ENCODE peak calls at places on chromosome 16, in ten cellular contexts. One of them, this sample, is unnamed.

GRCh38 chr16:7137560-7138330 is 194.9 kb upstream of the RBFOX1 start:
- DNase-seq in EL: no peak
- DNase-seq in pulmonary artery endothelial cell: no peak
- DNase-seq in activated naive CD4-positive, alpha-beta T cell treated with Interleukin-2 at 50 U/mL for 16 hours: no peak
- DNase-seq in NCI-H2029: peak; percentile 54
- DNase-seq in NCI-H1105 treated with DMSO at 0.1 percent for 48 hours: no peak
- DNase-seq in T-helper 1 cell: no peak
- DNase-seq in psoas muscle: no peak
- DNase-seq in hippocampal formation: no peak
- DNase-seq in iPS DF 19.7: no peak
- DNase-seq in this sample: no peak

GRCh38 chr16:84503751-84504395 is 586 bp downstream of the MEAK7 start:
- DNase-seq in EL: peak; percentile 71
- DNase-seq in NCI-H2029: no peak
- DNase-seq in iPS DF 19.7: no peak
- DNase-seq in pulmonary artery endothelial cell: no peak
- DNase-seq in activated naive CD4-positive, alpha-beta T cell treated with Interleukin-2 at 50 U/mL for 16 hours: no peak
- DNase-seq in hippocampal formation: no peak
- DNase-seq in psoas muscle: no peak
- DNase-seq in NCI-H1105 treated with DMSO at 0.1 percent for 48 hours: no peak
- DNase-seq in T-helper 1 cell: no peak
- DNase-seq in this sample: no peak

GRCh38 chr16:30651124-30652004 is 604 bp downstream of the PRR14 start:
- DNase-seq in NCI-H2029: peak; percentile 33
- DNase-seq in pulmonary artery endothelial cell: no peak
- DNase-seq in iPS DF 19.7: no peak
- DNase-seq in NCI-H1105 treated with DMSO at 0.1 percent for 48 hours: peak; percentile 36
- DNase-seq in EL: peak; percentile 69
- DNase-seq in psoas muscle: peak; percentile 71
- DNase-seq in hippocampal formation: peak; percentile 43
- DNase-seq in T-helper 1 cell: peak; percentile 73
- DNase-seq in activated naive CD4-positive, alpha-beta T cell treated with Interleukin-2 at 50 U/mL for 16 hours: peak; percentile 82
- DNase-seq in this sample: peak; percentile 87

GRCh38 chr16:29710227-29711219 is 31.5 kb downstream of the QPRT start:
- DNase-seq in EL: peak; percentile 73
- DNase-seq in NCI-H2029: peak; percentile 19
- DNase-seq in iPS DF 19.7: no peak
- DNase-seq in T-helper 1 cell: peak; percentile 23
- DNase-seq in psoas muscle: no peak
- DNase-seq in NCI-H1105 treated with DMSO at 0.1 percent for 48 hours: peak; percentile 16
- DNase-seq in activated naive CD4-positive, alpha-beta T cell treated with Interleukin-2 at 50 U/mL for 16 hours: peak; percentile 10
- DNase-seq in pulmonary artery endothelial cell: peak; percentile 30
- DNase-seq in hippocampal formation: peak; percentile 43
- DNase-seq in this sample: no peak

GRCh38 chr16:53771655-53772497 is 67.9 kb downstream of the FTO start:
- DNase-seq in NCI-H2029: no peak
- DNase-seq in NCI-H1105 treated with DMSO at 0.1 percent for 48 hours: no peak
- DNase-seq in iPS DF 19.7: no peak
- DNase-seq in hippocampal formation: no peak
- DNase-seq in EL: no peak
- DNase-seq in pulmonary artery endothelial cell: no peak
- DNase-seq in T-helper 1 cell: no peak
- DNase-seq in psoas muscle: no peak
- DNase-seq in activated naive CD4-positive, alpha-beta T cell treated with Interleukin-2 at 50 U/mL for 16 hours: no peak
- DNase-seq in this sample: no peak

GRCh38 chr16:4601317-4602186 is 13.1 kb downstream of the UBALD1 start:
- DNase-seq in activated naive CD4-positive, alpha-beta T cell treated with Interleukin-2 at 50 U/mL for 16 hours: no peak
- DNase-seq in T-helper 1 cell: no peak
- DNase-seq in NCI-H1105 treated with DMSO at 0.1 percent for 48 hours: peak; percentile 48
- DNase-seq in EL: no peak
- DNase-seq in NCI-H2029: peak; percentile 66
- DNase-seq in iPS DF 19.7: no peak
- DNase-seq in hippocampal formation: peak; percentile 15
- DNase-seq in psoas muscle: no peak
- DNase-seq in pulmonary artery endothelial cell: no peak
- DNase-seq in this sample: no peak

GRCh38 chr16:87470332-87470731 is 22.5 kb downstream of the ZCCHC14 start:
- DNase-seq in iPS DF 19.7: no peak
- DNase-seq in psoas muscle: no peak
- DNase-seq in T-helper 1 cell: no peak
- DNase-seq in pulmonary artery endothelial cell: no peak
- DNase-seq in activated naive CD4-positive, alpha-beta T cell treated with Interleukin-2 at 50 U/mL for 16 hours: no peak
- DNase-seq in EL: no peak
- DNase-seq in NCI-H2029: no peak
- DNase-seq in hippocampal formation: no peak
- DNase-seq in NCI-H1105 treated with DMSO at 0.1 percent for 48 hours: no peak
- DNase-seq in this sample: no peak

GRCh38 chr16:30063893-30064745 is 1.4 kb upstream of the ALDOA start:
- DNase-seq in pulmonary artery endothelial cell: no peak
- DNase-seq in iPS DF 19.7: no peak
- DNase-seq in psoas muscle: peak; percentile 81
- DNase-seq in NCI-H1105 treated with DMSO at 0.1 percent for 48 hours: peak; percentile 77
- DNase-seq in EL: no peak
- DNase-seq in activated naive CD4-positive, alpha-beta T cell treated with Interleukin-2 at 50 U/mL for 16 hours: peak; percentile 73
- DNase-seq in hippocampal formation: peak; percentile 74
- DNase-seq in NCI-H2029: peak; percentile 61
- DNase-seq in T-helper 1 cell: peak; percentile 48
- DNase-seq in this sample: peak; percentile 87

GRCh38 chr16:11105038-11105903 is 150.7 kb downstream of the SOCS1 start:
- DNase-seq in iPS DF 19.7: no peak
- DNase-seq in activated naive CD4-positive, alpha-beta T cell treated with Interleukin-2 at 50 U/mL for 16 hours: peak; percentile 40
- DNase-seq in pulmonary artery endothelial cell: peak; percentile 46
- DNase-seq in T-helper 1 cell: no peak
- DNase-seq in psoas muscle: no peak
- DNase-seq in EL: peak; percentile 96
- DNase-seq in NCI-H1105 treated with DMSO at 0.1 percent for 48 hours: no peak
- DNase-seq in NCI-H2029: peak; percentile 83
- DNase-seq in hippocampal formation: peak; percentile 10
- DNase-seq in this sample: no peak

GRCh38 chr16:53872248-53873221 is 168.6 kb downstream of the FTO start:
- DNase-seq in EL: peak; percentile 82
- DNase-seq in NCI-H1105 treated with DMSO at 0.1 percent for 48 hours: no peak
- DNase-seq in activated naive CD4-positive, alpha-beta T cell treated with Interleukin-2 at 50 U/mL for 16 hours: no peak
- DNase-seq in psoas muscle: no peak
- DNase-seq in NCI-H2029: no peak
- DNase-seq in T-helper 1 cell: no peak
- DNase-seq in pulmonary artery endothelial cell: no peak
- DNase-seq in hippocampal formation: no peak
- DNase-seq in iPS DF 19.7: no peak
- DNase-seq in this sample: no peak

GRCh38 chr16:15509051-15509592 is 74.7 kb downstream of the BMERB1 start:
- DNase-seq in NCI-H1105 treated with DMSO at 0.1 percent for 48 hours: no peak
- DNase-seq in hippocampal formation: no peak
- DNase-seq in psoas muscle: no peak
- DNase-seq in NCI-H2029: no peak
- DNase-seq in T-helper 1 cell: no peak
- DNase-seq in pulmonary artery endothelial cell: no peak
- DNase-seq in EL: no peak
- DNase-seq in iPS DF 19.7: no peak
- DNase-seq in activated naive CD4-positive, alpha-beta T cell treated with Interleukin-2 at 50 U/mL for 16 hours: peak; percentile 34
- DNase-seq in this sample: no peak

GRCh38 chr16:66508261-66508913 is 41.5 kb downstream of the TK2 start:
- DNase-seq in activated naive CD4-positive, alpha-beta T cell treated with Interleukin-2 at 50 U/mL for 16 hours: no peak
- DNase-seq in NCI-H2029: no peak
- DNase-seq in hippocampal formation: no peak
- DNase-seq in iPS DF 19.7: no peak
- DNase-seq in EL: peak; percentile 73
- DNase-seq in psoas muscle: no peak
- DNase-seq in T-helper 1 cell: no peak
- DNase-seq in NCI-H1105 treated with DMSO at 0.1 percent for 48 hours: no peak
- DNase-seq in pulmonary artery endothelial cell: no peak
- DNase-seq in this sample: peak; percentile 11

GRCh38 chr16:11076259-11077018 is 132.1 kb downstream of the CLEC16A start:
- DNase-seq in pulmonary artery endothelial cell: no peak
- DNase-seq in activated naive CD4-positive, alpha-beta T cell treated with Interleukin-2 at 50 U/mL for 16 hours: peak; percentile 68
- DNase-seq in psoas muscle: no peak
- DNase-seq in iPS DF 19.7: no peak
- DNase-seq in EL: no peak
- DNase-seq in T-helper 1 cell: no peak
- DNase-seq in NCI-H2029: no peak
- DNase-seq in NCI-H1105 treated with DMSO at 0.1 percent for 48 hours: no peak
- DNase-seq in hippocampal formation: no peak
- DNase-seq in this sample: no peak

GRCh38 chr16:10103096-10103495 is 79.1 kb downstream of the GRIN2A start:
- DNase-seq in NCI-H1105 treated with DMSO at 0.1 percent for 48 hours: no peak
- DNase-seq in psoas muscle: no peak
- DNase-seq in T-helper 1 cell: no peak
- DNase-seq in EL: peak; percentile 67
- DNase-seq in pulmonary artery endothelial cell: no peak
- DNase-seq in iPS DF 19.7: no peak
- DNase-seq in activated naive CD4-positive, alpha-beta T cell treated with Interleukin-2 at 50 U/mL for 16 hours: no peak
- DNase-seq in hippocampal formation: no peak
- DNase-seq in NCI-H2029: no peak
- DNase-seq in this sample: no peak

GRCh38 chr16:10992797-10993196 is 48.4 kb downstream of the CLEC16A start:
- DNase-seq in hippocampal formation: no peak
- DNase-seq in T-helper 1 cell: no peak
- DNase-seq in NCI-H2029: no peak
- DNase-seq in activated naive CD4-positive, alpha-beta T cell treated with Interleukin-2 at 50 U/mL for 16 hours: no peak
- DNase-seq in pulmonary artery endothelial cell: no peak
- DNase-seq in psoas muscle: peak; percentile 62
- DNase-seq in iPS DF 19.7: no peak
- DNase-seq in NCI-H1105 treated with DMSO at 0.1 percent for 48 hours: no peak
- DNase-seq in EL: peak; percentile 91
- DNase-seq in this sample: no peak

GRCh38 chr16:87791295-87792204 is 25.8 kb upstream of the KLHDC4 start:
- DNase-seq in T-helper 1 cell: no peak
- DNase-seq in NCI-H2029: no peak
- DNase-seq in iPS DF 19.7: no peak
- DNase-seq in NCI-H1105 treated with DMSO at 0.1 percent for 48 hours: no peak
- DNase-seq in psoas muscle: no peak
- DNase-seq in activated naive CD4-positive, alpha-beta T cell treated with Interleukin-2 at 50 U/mL for 16 hours: no peak
- DNase-seq in pulmonary artery endothelial cell: no peak
- DNase-seq in hippocampal formation: peak; percentile 73
- DNase-seq in EL: no peak
- DNase-seq in this sample: no peak

GRCh38 chr16:324451-325334 is 27.8 kb downstream of the AXIN1 start:
- DNase-seq in hippocampal formation: no peak
- DNase-seq in NCI-H1105 treated with DMSO at 0.1 percent for 48 hours: no peak
- DNase-seq in NCI-H2029: no peak
- DNase-seq in T-helper 1 cell: peak; percentile 71
- DNase-seq in pulmonary artery endothelial cell: no peak
- DNase-seq in iPS DF 19.7: no peak
- DNase-seq in EL: no peak
- DNase-seq in psoas muscle: no peak
- DNase-seq in activated naive CD4-positive, alpha-beta T cell treated with Interleukin-2 at 50 U/mL for 16 hours: peak; percentile 64
- DNase-seq in this sample: peak; percentile 74

GRCh38 chr16:852451-853185 is 52.1 kb upstream of the GNG13 start:
- DNase-seq in T-helper 1 cell: no peak
- DNase-seq in activated naive CD4-positive, alpha-beta T cell treated with Interleukin-2 at 50 U/mL for 16 hours: no peak
- DNase-seq in psoas muscle: no peak
- DNase-seq in iPS DF 19.7: no peak
- DNase-seq in pulmonary artery endothelial cell: no peak
- DNase-seq in hippocampal formation: peak; percentile 57
- DNase-seq in NCI-H1105 treated with DMSO at 0.1 percent for 48 hours: no peak
- DNase-seq in EL: no peak
- DNase-seq in NCI-H2029: no peak
- DNase-seq in this sample: peak; percentile 50

GRCh38 chr16:85613609-85614337 is 651 bp downstream of the GSE1 start:
- DNase-seq in hippocampal formation: peak; percentile 20
- DNase-seq in EL: peak; percentile 20
- DNase-seq in iPS DF 19.7: no peak
- DNase-seq in activated naive CD4-positive, alpha-beta T cell treated with Interleukin-2 at 50 U/mL for 16 hours: peak; percentile 7
- DNase-seq in NCI-H2029: peak; percentile 38
- DNase-seq in T-helper 1 cell: no peak
- DNase-seq in pulmonary artery endothelial cell: no peak
- DNase-seq in psoas muscle: peak; percentile 72
- DNase-seq in NCI-H1105 treated with DMSO at 0.1 percent for 48 hours: peak; percentile 38
- DNase-seq in this sample: peak; percentile 88

GRCh38 chr16:82761236-82761635 is 134.5 kb downstream of the CDH13 start:
- DNase-seq in NCI-H1105 treated with DMSO at 0.1 percent for 48 hours: no peak
- DNase-seq in NCI-H2029: no peak
- DNase-seq in hippocampal formation: no peak
- DNase-seq in iPS DF 19.7: no peak
- DNase-seq in activated naive CD4-positive, alpha-beta T cell treated with Interleukin-2 at 50 U/mL for 16 hours: no peak
- DNase-seq in T-helper 1 cell: no peak
- DNase-seq in EL: peak; percentile 70
- DNase-seq in psoas muscle: peak; percentile 77
- DNase-seq in pulmonary artery endothelial cell: peak; percentile 29
- DNase-seq in this sample: peak; percentile 83

GRCh38 chr16:27769561-27770222 is 219.7 kb downstream of the KATNIP start:
- DNase-seq in EL: peak; percentile 75
- DNase-seq in iPS DF 19.7: no peak
- DNase-seq in pulmonary artery endothelial cell: no peak
- DNase-seq in T-helper 1 cell: no peak
- DNase-seq in hippocampal formation: no peak
- DNase-seq in activated naive CD4-positive, alpha-beta T cell treated with Interleukin-2 at 50 U/mL for 16 hours: no peak
- DNase-seq in NCI-H2029: no peak
- DNase-seq in NCI-H1105 treated with DMSO at 0.1 percent for 48 hours: no peak
- DNase-seq in psoas muscle: no peak
- DNase-seq in this sample: peak; percentile 40

GRCh38 chr16:11256657-11257130 is 690 bp upstream of the SOCS1 start:
- DNase-seq in iPS DF 19.7: no peak
- DNase-seq in hippocampal formation: no peak
- DNase-seq in psoas muscle: peak; percentile 71
- DNase-seq in EL: peak; percentile 70
- DNase-seq in T-helper 1 cell: no peak
- DNase-seq in pulmonary artery endothelial cell: no peak
- DNase-seq in activated naive CD4-positive, alpha-beta T cell treated with Interleukin-2 at 50 U/mL for 16 hours: peak; percentile 50
- DNase-seq in NCI-H2029: no peak
- DNase-seq in NCI-H1105 treated with DMSO at 0.1 percent for 48 hours: no peak
- DNase-seq in this sample: peak; percentile 86

GRCh38 chr16:5302372-5303114 is 204.9 kb upstream of the EEF2KMT start:
- DNase-seq in NCI-H1105 treated with DMSO at 0.1 percent for 48 hours: no peak
- DNase-seq in activated naive CD4-positive, alpha-beta T cell treated with Interleukin-2 at 50 U/mL for 16 hours: no peak
- DNase-seq in iPS DF 19.7: no peak
- DNase-seq in hippocampal formation: no peak
- DNase-seq in NCI-H2029: no peak
- DNase-seq in pulmonary artery endothelial cell: no peak
- DNase-seq in EL: no peak
- DNase-seq in psoas muscle: no peak
- DNase-seq in T-helper 1 cell: no peak
- DNase-seq in this sample: no peak

GRCh38 chr16:88905563-88905962 is 39.1 kb upstream of the PABPN1L start:
- DNase-seq in EL: no peak
- DNase-seq in hippocampal formation: no peak
- DNase-seq in NCI-H1105 treated with DMSO at 0.1 percent for 48 hours: no peak
- DNase-seq in activated naive CD4-positive, alpha-beta T cell treated with Interleukin-2 at 50 U/mL for 16 hours: no peak
- DNase-seq in NCI-H2029: no peak
- DNase-seq in psoas muscle: no peak
- DNase-seq in T-helper 1 cell: no peak
- DNase-seq in pulmonary artery endothelial cell: no peak
- DNase-seq in iPS DF 19.7: no peak
- DNase-seq in this sample: no peak

GRCh38 chr16:3642397-3643094 is 11.9 kb upstream of the DNASE1 start:
- DNase-seq in hippocampal formation: no peak
- DNase-seq in pulmonary artery endothelial cell: no peak
- DNase-seq in EL: peak; percentile 23
- DNase-seq in activated naive CD4-positive, alpha-beta T cell treated with Interleukin-2 at 50 U/mL for 16 hours: no peak
- DNase-seq in NCI-H1105 treated with DMSO at 0.1 percent for 48 hours: no peak
- DNase-seq in T-helper 1 cell: no peak
- DNase-seq in iPS DF 19.7: no peak
- DNase-seq in NCI-H2029: no peak
- DNase-seq in psoas muscle: peak; percentile 22
- DNase-seq in this sample: no peak

GRCh38 chr16:52069866-52070265 is 477.1 kb downstream of the TOX3 start:
- DNase-seq in NCI-H2029: no peak
- DNase-seq in T-helper 1 cell: no peak
- DNase-seq in pulmonary artery endothelial cell: no peak
- DNase-seq in psoas muscle: no peak
- DNase-seq in EL: no peak
- DNase-seq in NCI-H1105 treated with DMSO at 0.1 percent for 48 hours: peak; percentile 87
- DNase-seq in activated naive CD4-positive, alpha-beta T cell treated with Interleukin-2 at 50 U/mL for 16 hours: no peak
- DNase-seq in hippocampal formation: peak; percentile 5
- DNase-seq in iPS DF 19.7: peak; percentile 7
- DNase-seq in this sample: no peak

GRCh38 chr16:70453891-70454220 is 539 bp upstream of the FCSK start:
- DNase-seq in NCI-H1105 treated with DMSO at 0.1 percent for 48 hours: no peak
- DNase-seq in psoas muscle: no peak
- DNase-seq in activated naive CD4-positive, alpha-beta T cell treated with Interleukin-2 at 50 U/mL for 16 hours: peak; percentile 8
- DNase-seq in pulmonary artery endothelial cell: no peak
- DNase-seq in iPS DF 19.7: no peak
- DNase-seq in hippocampal formation: no peak
- DNase-seq in EL: no peak
- DNase-seq in T-helper 1 cell: no peak
- DNase-seq in NCI-H2029: no peak
- DNase-seq in this sample: no peak

GRCh38 chr16:23862556-23862955 is 26.8 kb downstream of the PRKCB start:
- DNase-seq in NCI-H1105 treated with DMSO at 0.1 percent for 48 hours: no peak
- DNase-seq in iPS DF 19.7: no peak
- DNase-seq in psoas muscle: no peak
- DNase-seq in activated naive CD4-positive, alpha-beta T cell treated with Interleukin-2 at 50 U/mL for 16 hours: no peak
- DNase-seq in hippocampal formation: no peak
- DNase-seq in EL: no peak
- DNase-seq in pulmonary artery endothelial cell: no peak
- DNase-seq in T-helper 1 cell: no peak
- DNase-seq in NCI-H2029: no peak
- DNase-seq in this sample: no peak

This sample was measured in Right ventricle myocardium inferior.